ENCODE peak calls at places on chromosomes 11 and 22, in five cellular contexts. One of them, this sample, is unnamed.

GRCh38 chr22:22692707-22693530 is 48.5 kb downstream of the GGTLC2 start:
- DNase-seq in AG04450: no peak
- DNase-seq in GM03348: peak; percentile 46
- DNase-seq in ACHN: peak; percentile 88
- DNase-seq in H54: no peak
- DNase-seq in this sample: peak; percentile 52

GRCh38 chr11:13284776-13285588 is 7.4 kb downstream of the BMAL1 start:
- DNase-seq in GM03348: no peak
- DNase-seq in H54: no peak
- DNase-seq in ACHN: no peak
- DNase-seq in AG04450: no peak
- DNase-seq in this sample: no peak

GRCh38 chr11:124170801-124171586 is 12.2 kb upstream of the OR10D3 start:
- DNase-seq in H54: no peak
- DNase-seq in AG04450: no peak
- DNase-seq in GM03348: no peak
- DNase-seq in ACHN: no peak
- DNase-seq in this sample: no peak

GRCh38 chr11:117201906-117202305 is 2.7 kb downstream of the TAGLN start:
- DNase-seq in ACHN: no peak
- DNase-seq in GM03348: no peak
- DNase-seq in H54: no peak
- DNase-seq in AG04450: no peak
- DNase-seq in this sample: no peak

GRCh38 chr11:12845739-12846358 is 163.3 kb upstream of the RASSF10 start:
- DNase-seq in GM03348: peak; percentile 41
- DNase-seq in AG04450: peak; percentile 65
- DNase-seq in ACHN: no peak
- DNase-seq in H54: no peak
- DNase-seq in this sample: peak; percentile 92

GRCh38 chr11:41039592-41039991 is 419.9 kb downstream of the LRRC4C start:
- DNase-seq in AG04450: no peak
- DNase-seq in ACHN: no peak
- DNase-seq in GM03348: no peak
- DNase-seq in H54: no peak
- DNase-seq in this sample: no peak

GRCh38 chr11:109155291-109155690 is 266.7 kb upstream of the C11orf87 start:
- DNase-seq in GM03348: no peak
- DNase-seq in AG04450: no peak
- DNase-seq in ACHN: no peak
- DNase-seq in H54: no peak
- DNase-seq in this sample: no peak

GRCh38 chr11:31808268-31808667 is 2.9 kb downstream of the PAX6 start:
- DNase-seq in GM03348: no peak
- DNase-seq in ACHN: no peak
- DNase-seq in H54: no peak
- DNase-seq in AG04450: no peak
- DNase-seq in this sample: no peak

GRCh38 chr11:118106789-118107335 is 20.1 kb upstream of the SMIM35 start:
- DNase-seq in ACHN: peak; percentile 2
- DNase-seq in H54: peak; percentile 24
- DNase-seq in GM03348: no peak
- DNase-seq in AG04450: no peak
- DNase-seq in this sample: no peak

GRCh38 chr11:76927160-76927559 is 66.4 kb downstream of the ACER3 start:
- DNase-seq in AG04450: no peak
- DNase-seq in H54: no peak
- DNase-seq in ACHN: no peak
- DNase-seq in GM03348: no peak
- DNase-seq in this sample: no peak

GRCh38 chr11:132405728-132406127 is 1035.3 kb downstream of the NTM start:
- DNase-seq in ACHN: no peak
- DNase-seq in H54: no peak
- DNase-seq in AG04450: no peak
- DNase-seq in GM03348: no peak
- DNase-seq in this sample: no peak

GRCh38 chr11:46361283-46362145 is 14.3 kb downstream of the DGKZ start:
- DNase-seq in AG04450: no peak
- DNase-seq in H54: no peak
- DNase-seq in ACHN: no peak
- DNase-seq in GM03348: peak; percentile 81
- DNase-seq in this sample: no peak

GRCh38 chr11:41201156-41201555 is 258.3 kb downstream of the LRRC4C start:
- DNase-seq in H54: no peak
- DNase-seq in GM03348: no peak
- DNase-seq in AG04450: no peak
- DNase-seq in ACHN: peak; percentile 40
- DNase-seq in this sample: peak; percentile 42

GRCh38 chr11:134355656-134356055 is 23.9 kb downstream of the GLB1L2 start:
- DNase-seq in AG04450: no peak
- DNase-seq in ACHN: no peak
- DNase-seq in H54: no peak
- DNase-seq in GM03348: no peak
- DNase-seq in this sample: no peak

GRCh38 chr22:32200752-32201151 is 4.1 kb downstream of the RFPL2 start:
- DNase-seq in H54: no peak
- DNase-seq in AG04450: no peak
- DNase-seq in GM03348: no peak
- DNase-seq in ACHN: no peak
- DNase-seq in this sample: no peak

GRCh38 chr22:37234736-37235711 is 9.0 kb downstream of the RAC2 start:
- DNase-seq in H54: no peak
- DNase-seq in GM03348: no peak
- DNase-seq in AG04450: no peak
- DNase-seq in ACHN: no peak
- DNase-seq in this sample: no peak

GRCh38 chr11:64742940-64743590 is 877 bp downstream of the RASGRP2 start:
- DNase-seq in GM03348: peak; percentile 93
- DNase-seq in ACHN: peak; percentile 55
- DNase-seq in AG04450: no peak
- DNase-seq in H54: peak; percentile 96
- DNase-seq in this sample: peak; percentile 45

GRCh38 chr11:93131709-93132108 is 66.1 kb downstream of the SLC36A4 start:
- DNase-seq in ACHN: peak; percentile 14
- DNase-seq in AG04450: no peak
- DNase-seq in GM03348: no peak
- DNase-seq in H54: no peak
- DNase-seq in this sample: no peak

GRCh38 chr11:9769621-9770020 is 105.7 kb downstream of the SWAP70 start:
- DNase-seq in AG04450: no peak
- DNase-seq in H54: no peak
- DNase-seq in ACHN: no peak
- DNase-seq in GM03348: no peak
- DNase-seq in this sample: no peak